ENCODE peak calls at places on chromosomes 7 and 10, in six cellular contexts. W is stomach; N is ELF-1; Y is lower lobe of right lung; J is activated naive CD8-positive, alpha-beta T cell treated with anti-CD3 and anti-CD28 coated beads, Interleukin-2, amount 50 U/mL, for 16 hours; K is natural killer cell treated with Interleukin-12 subunit alpha and Interleukin-12 subunit beta and Interleukin-15 and Interleukin-18, amount 100 ng/mL, for 72 hours. G is an unnamed sample.

GRCh38 chr7:113217314-113217713 is 99.0 kb upstream of the SMIM30 start:
- DNase-seq in K (no peak), W (no peak), N (no peak), J (no peak), Y (no peak), G (no peak)

GRCh38 chr10:132132391-132132841 is 54.3 kb upstream of the DPYSL4 start:
- DNase-seq in K (peak), J (no peak), Y (peak), W (no peak), N (no peak), G (peak)

GRCh38 chr10:50866317-50866716 is 19.1 kb downstream of the A1CF start:
- DNase-seq in N (no peak), W (no peak), J (no peak), K (no peak), Y (no peak), G (no peak)

GRCh38 chr10:75021851-75022250 is 89.6 kb upstream of the SAMD8 start:
- DNase-seq in K (no peak), W (peak), Y (no peak), J (no peak), N (no peak), G (no peak)

GRCh38 chr10:128536259-128536658 is 410.0 kb upstream of the MKI67 start:
- DNase-seq in Y (no peak), J (no peak), W (no peak), N (no peak), K (no peak), G (no peak)

GRCh38 chr7:23356726-23357125 is 57.6 kb downstream of the MALSU1 start:
- DNase-seq in K (no peak), J (no peak), N (no peak), Y (no peak), W (no peak), G (no peak)

GRCh38 chr10:114967071-114967470 is 29.1 kb downstream of the TRUB1 start:
- DNase-seq in J (no peak), K (no peak), N (peak), W (no peak), Y (no peak), G (no peak)

GRCh38 chr7:665251-665650 is 61.2 kb upstream of the DNAAF5 start:
- DNase-seq in K (no peak), J (no peak), Y (no peak), N (peak), W (no peak), G (no peak)

GRCh38 chr7:27661776-27662489 is 750 bp downstream of the HIBADH start:
- DNase-seq in Y (peak), J (no peak), N (no peak), W (no peak), K (peak), G (no peak)

GRCh38 chr10:23110722-23111660 is 15.6 kb downstream of the MSRB2 start:
- DNase-seq in K (no peak), Y (no peak), N (no peak), W (no peak), J (no peak), G (no peak)

GRCh38 chr10:1625731-1626130 is 111.6 kb downstream of the ADARB2 start:
- DNase-seq in W (no peak), J (no peak), K (no peak), N (no peak), Y (no peak), G (no peak)

GRCh38 chr7:44288811-44289340 is 36.5 kb downstream of the CAMK2B start:
- DNase-seq in K (no peak), W (peak), J (no peak), N (no peak), Y (peak), G (peak)

GRCh38 chr7:75961194-75961593 is 33.2 kb downstream of the TMEM120A start:
- DNase-seq in N (peak), K (no peak), W (no peak), Y (no peak), J (no peak), G (no peak)

GRCh38 chr10:14380746-14381145 is 50.0 kb upstream of the FRMD4A start:
- DNase-seq in J (no peak), K (no peak), Y (no peak), N (no peak), W (no peak), G (no peak)

GRCh38 chr10:3528823-3529222 is 256.2 kb downstream of the KLF6 start:
- DNase-seq in J (no peak), Y (no peak), K (no peak), W (no peak), N (no peak), G (no peak)

GRCh38 chr7:133688483-133689239 is 435.8 kb downstream of the EXOC4 start:
- DNase-seq in W (no peak), J (no peak), Y (no peak), N (no peak), K (no peak), G (no peak)